ENCODE peak calls at places on chromosomes 13 and 19, in five cellular contexts. N is activated effector memory CD4-positive, alpha-beta T cell treated with Interleukin-2 at 50 U/mL for 16 hours; R is stimulated activated CD8-positive, alpha-beta memory T cell treated with anti-CD3 and anti-CD28 coated beads, Interleukin-15, amount 100 ng/mL, for 48 hours; T is fibroblast of the conjunctiva; E is HS-5. Y is an unnamed sample.

GRCh38 chr13:114148521-114148855 is 16.1 kb upstream of the RASA3 start:
- DNase-seq in E (no peak), T (no peak), R (peak), N (peak), Y (no peak)

GRCh38 chr19:42251572-42251990 is 3.3 kb downstream of the ERF start:
- DNase-seq in T (no peak), E (no peak), R (no peak), N (no peak), Y (no peak)

GRCh38 chr19:39415111-39416046 is 2.9 kb downstream of the PLEKHG2 start:
- DNase-seq in T (no peak), E (no peak), N (no peak), R (no peak), Y (no peak)

GRCh38 chr19:7122701-7123100 is 53.2 kb downstream of the ZNF557 start:
- DNase-seq in T (no peak), N (no peak), E (no peak), R (no peak), Y (no peak)

GRCh38 chr13:96011291-96011875 is 41.8 kb downstream of the UGGT2 start:
- DNase-seq in T (peak), N (no peak), R (no peak), E (no peak), Y (peak)

GRCh38 chr13:25679936-25680335 is 308.2 kb downstream of the ATP8A2 start:
- DNase-seq in T (no peak), R (no peak), E (no peak), N (no peak), Y (no peak)

GRCh38 chr19:14473073-14473790 is 1.9 kb downstream of the PTGER1 start:
- DNase-seq in N (no peak), E (no peak), T (no peak), R (no peak), Y (no peak)

GRCh38 chr13:93226623-93227279 is at the start of gene GPC6:
- DNase-seq in R (no peak), N (no peak), E (peak), T (peak), Y (peak)

GRCh38 chr19:17772172-17772571 is 20.9 kb downstream of the FCHO1 start:
- DNase-seq in T (no peak), E (no peak), R (no peak), N (no peak), Y (no peak)

GRCh38 chr13:101767096-101767495 is 314.6 kb downstream of the ITGBL1 start:
- DNase-seq in N (no peak), E (no peak), T (no peak), R (no peak), Y (no peak)

GRCh38 chr13:77001963-77002587 is 10.2 kb downstream of the CLN5 start:
- DNase-seq in N (no peak), T (no peak), R (no peak), E (no peak), Y (peak)

GRCh38 chr19:2613507-2614295 is 88.8 kb downstream of the GNG7 start:
- DNase-seq in T (no peak), E (no peak), R (no peak), N (peak), Y (no peak)

GRCh38 chr13:83880275-83881027 is 1.8 kb downstream of the SLITRK1 start:
- DNase-seq in E (no peak), T (no peak), R (no peak), N (no peak), Y (no peak)

GRCh38 chr19:7871530-7872305 is 2.5 kb downstream of the PRR36 start:
- DNase-seq in R (peak), N (peak), T (peak), E (peak), Y (peak)

GRCh38 chr19:50818859-50819472 is 4.6 kb downstream of the KLK1 start:
- DNase-seq in E (no peak), N (no peak), R (no peak), T (no peak), Y (no peak)

GRCh38 chr13:21227917-21228316 is 51.5 kb downstream of the MRPL57 start:
- DNase-seq in T (no peak), R (no peak), E (no peak), N (no peak), Y (no peak)

GRCh38 chr19:10797541-10798256 is 38.3 kb downstream of the TMED1 start:
- DNase-seq in T (no peak), R (peak), N (peak), E (no peak), Y (no peak)

Y was measured in HFF-Myc.